ENCODE peak calls at places on chromosomes 1 and 21, in six cellular contexts. B is lung, R is fibroblast of lung, L is astrocyte of the cerebellum, U is mesothelial cell of epicardium, G is WERI-Rb-1. V is an unnamed sample.
A peak's percentile ranks its signal among the peaks of the same experiment; 100 is the strongest.

GRCh38 chr1:38778521-38778920 is 81.1 kb downstream of the RRAGC start:
- DNase-seq in B (no peak), R (no peak), L (no peak), U (no peak), G (peak; percentile 65), V (no peak)

GRCh38 chr1:190747643-190748186 is 270.1 kb upstream of the BRINP3 start:
- DNase-seq in B (no peak), R (peak; percentile 92), L (peak; percentile 65), U (no peak), G (no peak), V (no peak)

GRCh38 chr1:93798301-93798700 is 80.7 kb downstream of the DNTTIP2 start:
- DNase-seq in B (no peak), R (peak; percentile 82), L (peak; percentile 95), U (no peak), G (no peak), V (peak; percentile 10)

GRCh38 chr1:72062584-72062983 is 219.8 kb downstream of the NEGR1 start:
- DNase-seq in B (no peak), R (peak; percentile 5), L (no peak), U (no peak), G (peak; percentile 14), V (no peak)

GRCh38 chr21:42852925-42853570 is 26.3 kb downstream of the WDR4 start:
- DNase-seq in B (no peak), R (no peak), L (no peak), U (no peak), G (no peak), V (no peak)

GRCh38 chr1:3745590-3746381 is 6.5 kb upstream of the CCDC27 start:
- DNase-seq in B (no peak), R (no peak), L (no peak), U (no peak), G (no peak), V (no peak)

GRCh38 chr1:197910120-197911110 is 6.8 kb upstream of the LHX9 start:
- DNase-seq in B (no peak), R (no peak), L (no peak), U (no peak), G (no peak), V (no peak)

GRCh38 chr1:112251766-112252506 is 144.1 kb upstream of the CTTNBP2NL start:
- DNase-seq in B (no peak), R (peak; percentile 59), L (no peak), U (no peak), G (no peak), V (no peak)

GRCh38 chr21:35044770-35045538 is 4.1 kb downstream of the RUNX1 start:
- DNase-seq in B (no peak), R (no peak), L (no peak), U (no peak), G (no peak), V (no peak)

GRCh38 chr1:167605576-167605975 is 24.5 kb upstream of the RCSD1 start:
- DNase-seq in B (no peak), R (no peak), L (no peak), U (no peak), G (no peak), V (no peak)

GRCh38 chr1:101407505-101408211 is 170.8 kb downstream of the S1PR1 start:
- DNase-seq in B (no peak), R (no peak), L (no peak), U (no peak), G (no peak), V (no peak)

GRCh38 chr1:59046730-59047157 is 250.2 kb upstream of the FGGY start:
- DNase-seq in B (no peak), R (peak; percentile 30), L (no peak), U (no peak), G (no peak), V (no peak)

GRCh38 chr1:99533909-99534907 is 111.7 kb upstream of the PALMD start:
- DNase-seq in B (no peak), R (no peak), L (no peak), U (no peak), G (no peak), V (no peak)

GRCh38 chr1:228219962-228220780 is 12.3 kb downstream of the OBSCN start:
- DNase-seq in B (no peak), R (no peak), L (no peak), U (no peak), G (no peak), V (no peak)

GRCh38 chr1:69492286-69492685 is 75.4 kb upstream of the LRRC7 start:
- DNase-seq in B (no peak), R (no peak), L (no peak), U (no peak), G (no peak), V (no peak)

GRCh38 chr1:94926915-94927404 is at the start of gene CNN3:
- DNase-seq in B (peak; percentile 93), R (peak; percentile 93), L (peak; percentile 79), U (peak; percentile 93), G (peak; percentile 85), V (no peak)

GRCh38 chr1:38055398-38055797 is 8.8 kb upstream of the POU3F1 start:
- DNase-seq in B (no peak), R (no peak), L (no peak), U (no peak), G (no peak), V (no peak)

GRCh38 chr1:51620470-51620869 is 3.6 kb downstream of the OSBPL9 start:
- DNase-seq in B (no peak), R (no peak), L (no peak), U (no peak), G (no peak), V (no peak)

DNA sequence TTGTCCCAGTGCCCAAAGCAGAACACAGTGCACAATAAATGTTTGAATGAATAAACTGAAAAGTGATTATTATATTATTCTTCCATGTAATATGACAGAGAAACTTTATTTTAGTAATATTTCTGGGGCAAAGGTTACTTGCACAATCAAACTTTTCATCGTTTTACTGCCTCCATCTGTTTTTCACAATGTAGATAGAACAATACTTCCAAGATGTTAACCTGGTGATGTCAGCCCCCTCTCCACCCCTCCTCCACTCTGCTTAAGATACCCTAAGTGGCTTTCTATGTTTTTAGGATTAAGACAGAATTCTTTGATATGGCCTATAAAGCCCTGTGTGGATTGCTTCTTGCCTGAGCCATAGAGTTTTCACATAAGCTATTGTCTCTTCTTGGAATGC is 13.8 kb upstream of the NTMT2 start:
- DNase-seq in B (no peak), R (no peak), L (no peak), U (no peak), G (no peak), V (no peak)
- TF ChIP-seq CTCF in B (no peak), R (no peak), L (no peak), U (no peak), G (no peak), V (no peak)

GRCh38 chr1:155001438-155001687 is 1.2 kb upstream of the ZBTB7B start:
- DNase-seq in B (no peak), R (no peak), L (no peak), U (no peak), G (no peak), V (no peak)

GRCh38 chr1:155000475-155000724 is 2.2 kb upstream of the ZBTB7B start:
- DNase-seq in B (no peak), R (no peak), L (no peak), U (no peak), G (no peak), V (no peak)

GRCh38 chr1:155001688-155002474 is 721 bp upstream of the ZBTB7B start:
- DNase-seq in B (peak; percentile 100), R (peak; percentile 99), L (peak; percentile 98), U (peak; percentile 98), G (peak; percentile 100), V (peak; percentile 98)

GRCh38 chr1:154999651-155000474 is 2.7 kb upstream of the ZBTB7B start:
- DNase-seq in B (no peak), R (no peak), L (no peak), U (peak; percentile 65), G (peak; percentile 92), V (no peak)

DNA sequence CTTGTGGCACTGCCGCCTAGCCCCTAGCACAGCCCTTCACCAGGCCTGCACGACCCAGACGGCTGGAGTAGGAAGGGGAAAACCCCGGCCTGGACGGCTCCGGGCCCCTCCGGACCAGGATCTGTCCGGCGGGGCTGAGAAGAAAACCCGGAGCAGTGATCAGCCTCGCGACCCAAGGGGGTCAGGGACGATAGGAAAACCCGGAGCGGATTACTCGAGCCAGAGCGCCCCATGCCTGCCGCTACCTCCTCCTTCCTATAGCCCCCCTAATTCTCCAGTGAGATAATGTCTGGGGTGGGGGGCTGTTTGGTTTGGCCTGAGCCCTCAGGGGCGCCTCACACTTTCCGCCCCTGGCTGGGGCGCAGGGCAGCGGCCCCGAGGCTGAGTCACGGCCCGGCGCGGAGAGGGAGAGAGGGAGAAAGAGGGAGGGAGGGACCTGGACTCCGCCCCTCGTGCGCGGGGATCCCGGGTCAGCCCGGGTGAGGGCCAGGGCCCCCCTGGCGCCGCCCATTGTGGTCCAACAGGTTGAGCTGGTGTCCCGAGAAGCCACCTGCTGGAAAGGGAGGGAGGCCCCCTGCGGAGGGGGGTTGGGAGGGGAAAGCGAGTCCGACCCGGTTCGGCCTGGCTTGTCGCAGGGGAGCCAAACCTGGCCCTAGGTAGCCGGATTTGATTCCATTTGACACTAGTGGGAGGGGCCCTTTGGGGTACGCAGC is 1.7 kb upstream of the ZBTB7B start:
- DNase-seq in B (peak; percentile 96), R (peak; percentile 88), L (peak; percentile 70), U (peak; percentile 82), G (peak; percentile 100), V (peak; percentile 97)
- TF ChIP-seq CTCF in B (no peak), R (no peak), L (no peak), U (no peak), G (peak; percentile 41), V (peak; percentile 10)

DNA sequence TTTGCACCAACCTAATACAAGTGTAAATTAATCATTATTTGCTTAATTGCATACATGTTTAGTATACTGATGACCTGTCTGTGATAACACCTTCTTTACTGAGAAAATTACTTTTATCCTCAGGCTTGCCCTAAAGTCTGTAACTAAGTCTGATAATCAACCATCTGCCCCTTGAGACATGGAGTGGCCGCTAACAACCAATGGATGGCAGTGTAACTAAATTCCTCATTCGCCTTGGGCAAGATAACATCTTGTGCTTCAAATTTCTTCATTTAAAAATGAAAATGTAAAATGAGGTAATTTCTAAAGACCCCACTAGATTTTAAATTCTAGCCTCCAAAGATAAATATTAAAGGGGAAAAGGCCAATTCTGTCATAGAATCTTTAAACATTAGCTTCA is 85.1 kb downstream of the ENAH start:
- DNase-seq in B (no peak), R (peak; percentile 43), L (no peak), U (no peak), G (peak; percentile 36), V (no peak)
- TF ChIP-seq CTCF in B (no peak), R (peak; percentile 36), L (peak; percentile 23), U (peak; percentile 20), G (no peak), V (no peak)

GRCh38 chr1:78549366-78549765 is 58.6 kb downstream of the PTGFR start:
- DNase-seq in B (no peak), R (no peak), L (no peak), U (no peak), G (no peak), V (peak; percentile 95)

GRCh38 chr1:78559680-78560079 is 60.6 kb upstream of the IFI44L start:
- DNase-seq in B (no peak), R (no peak), L (no peak), U (no peak), G (no peak), V (no peak)

GRCh38 chr1:78554840-78555239 is 64.1 kb downstream of the PTGFR start:
- DNase-seq in B (no peak), R (no peak), L (no peak), U (no peak), G (no peak), V (no peak)

DNA sequence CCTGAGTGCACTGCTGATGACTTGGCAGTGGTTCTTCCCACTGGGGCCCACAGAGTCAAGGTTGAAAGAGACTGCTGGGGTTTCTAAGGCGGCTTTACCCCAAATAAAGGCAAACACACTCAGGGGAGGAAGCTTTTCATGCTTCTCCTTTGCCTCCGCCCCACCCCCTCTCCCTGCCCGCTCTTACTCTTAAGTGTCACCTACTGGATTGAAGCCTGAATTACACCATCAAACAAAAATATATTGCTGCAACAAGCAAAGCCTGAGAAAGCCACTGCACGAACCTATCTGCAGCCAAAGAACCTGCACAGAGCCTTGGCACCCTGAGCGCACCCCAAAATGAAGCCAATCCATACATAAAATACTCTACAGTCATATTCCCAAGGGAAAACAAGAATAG is 63.1 kb downstream of the PTGFR start:
- DNase-seq in B (no peak), R (no peak), L (no peak), U (no peak), G (peak; percentile 14), V (no peak)
- TF ChIP-seq CTCF in B (no peak), R (peak; percentile 5), L (no peak), U (peak; percentile 25), G (no peak), V (no peak)